ENCODE peak calls at places on chromosomes 11 and 22, in ten cellular contexts. Q is astrocyte of the spinal cord, T is Calu3, K is endothelial cell, B is ovary, N is coronary artery, A is choroid plexus epithelial cell, R is OCI-LY7, O is upper lobe of right lung, H is WTC11. F is an unnamed sample.

GRCh38 chr22:20421507-20421874 is 16.1 kb downstream of the SCARF2 start:
- DNase-seq in Q (no peak), T (no peak), K (no peak), B (no peak), N (no peak), A (no peak), R (no peak), O (peak), H (no peak), F (no peak)

GRCh38 chr11:111870887-111871692 is at the start of gene ALG9:
- DNase-seq in Q (peak), T (peak), K (peak), B (peak), N (peak), A (peak), R (peak), O (peak), H (peak), F (peak)

GRCh38 chr11:133835258-133836075 is 9.8 kb downstream of the SPATA19 start:
- DNase-seq in Q (peak), T (peak), K (peak), B (no peak), N (peak), A (peak), R (peak), O (no peak), H (peak), F (peak)

GRCh38 chr11:130592056-130592455 is 143.6 kb downstream of the ADAMTS15 start:
- DNase-seq in Q (peak), T (no peak), K (no peak), B (no peak), N (no peak), A (no peak), R (no peak), O (no peak), H (no peak), F (peak)

GRCh38 chr11:61256710-61257482 is 15.9 kb downstream of the PGA5 start:
- DNase-seq in Q (no peak), T (no peak), K (no peak), B (no peak), N (no peak), A (no peak), R (no peak), O (no peak), H (no peak), F (no peak)

GRCh38 chr11:85195934-85196333 is 431.2 kb downstream of the DLG2 start:
- DNase-seq in Q (no peak), T (no peak), K (no peak), B (no peak), N (no peak), A (no peak), R (no peak), O (no peak), H (no peak), F (no peak)

GRCh38 chr11:6931146-6931713 is 5.0 kb downstream of the ZNF215 start:
- DNase-seq in Q (no peak), T (no peak), K (no peak), B (no peak), N (no peak), A (peak), R (no peak), O (no peak), H (no peak), F (no peak)

GRCh38 chr11:96390403-96390830 is 604 bp downstream of the JRKL start:
- DNase-seq in Q (no peak), T (no peak), K (no peak), B (no peak), N (no peak), A (peak), R (no peak), O (no peak), H (no peak), F (no peak)

GRCh38 chr11:71936825-71937224 is 8.0 kb downstream of the RNF121 start:
- DNase-seq in Q (peak), T (no peak), K (no peak), B (no peak), N (no peak), A (peak), R (no peak), O (no peak), H (no peak), F (no peak)

GRCh38 chr11:43268161-43268560 is 43.6 kb upstream of the API5 start:
- DNase-seq in Q (no peak), T (no peak), K (no peak), B (no peak), N (no peak), A (no peak), R (no peak), O (no peak), H (no peak), F (no peak)

GRCh38 chr11:115676206-115676605 is 172.0 kb upstream of the CADM1 start:
- DNase-seq in Q (no peak), T (no peak), K (no peak), B (no peak), N (no peak), A (no peak), R (no peak), O (no peak), H (no peak), F (no peak)

GRCh38 chr11:118098996-118099837 is 12.5 kb upstream of the SMIM35 start:
- DNase-seq in Q (no peak), T (no peak), K (no peak), B (peak), N (no peak), A (no peak), R (no peak), O (peak), H (no peak), F (no peak)

GRCh38 chr11:80798189-80798588 is 1357.4 kb upstream of the TENM4 start:
- DNase-seq in Q (no peak), T (no peak), K (no peak), B (no peak), N (no peak), A (no peak), R (no peak), O (no peak), H (no peak), F (no peak)

GRCh38 chr22:48486163-48486957 is 1341.3 kb downstream of the BRD1 start:
- DNase-seq in Q (no peak), T (no peak), K (no peak), B (no peak), N (no peak), A (no peak), R (no peak), O (peak), H (no peak), F (no peak)

GRCh38 chr11:43649501-43649900 is 31.0 kb upstream of the HSD17B12 start:
- DNase-seq in Q (no peak), T (no peak), K (no peak), B (no peak), N (no peak), A (no peak), R (peak), O (no peak), H (no peak), F (no peak)

GRCh38 chr11:16859651-16860050 is 121.2 kb downstream of the C11orf58 start:
- DNase-seq in Q (no peak), T (no peak), K (no peak), B (no peak), N (no peak), A (no peak), R (no peak), O (no peak), H (no peak), F (no peak)

GRCh38 chr11:14842002-14842401 is 50.0 kb downstream of the CYP2R1 start:
- DNase-seq in Q (no peak), T (no peak), K (no peak), B (no peak), N (no peak), A (no peak), R (no peak), O (no peak), H (no peak), F (no peak)

GRCh38 chr11:114291847-114292680 is 4.1 kb upstream of the NNMT start:
- DNase-seq in Q (peak), T (no peak), K (no peak), B (no peak), N (no peak), A (peak), R (no peak), O (no peak), H (no peak), F (peak)

GRCh38 chr22:30469165-30469564 is 2.7 kb downstream of the SEC14L3 start:
- DNase-seq in Q (no peak), T (no peak), K (no peak), B (no peak), N (no peak), A (no peak), R (no peak), O (no peak), H (no peak), F (no peak)

GRCh38 chr11:27705873-27706820 is 5.9 kb upstream of the BDNF start:
- DNase-seq in Q (no peak), T (peak), K (no peak), B (no peak), N (no peak), A (peak), R (peak), O (no peak), H (peak), F (peak)

GRCh38 chr11:104879514-104880190 is 18.6 kb downstream of the CASP12 start:
- DNase-seq in Q (no peak), T (no peak), K (no peak), B (no peak), N (no peak), A (no peak), R (no peak), O (no peak), H (no peak), F (no peak)

GRCh38 chr11:64413417-64413816 is 54.5 kb downstream of the RPS6KA4 start:
- DNase-seq in Q (no peak), T (no peak), K (no peak), B (no peak), N (no peak), A (no peak), R (no peak), O (no peak), H (no peak), F (no peak)

GRCh38 chr22:46779651-46780050 is 17.2 kb downstream of the TBC1D22A start:
- DNase-seq in Q (no peak), T (no peak), K (no peak), B (no peak), N (no peak), A (no peak), R (no peak), O (no peak), H (no peak), F (no peak)

GRCh38 chr11:72085836-72086475 is 5.3 kb downstream of the LRRC51 start:
- DNase-seq in Q (peak), T (no peak), K (no peak), B (no peak), N (no peak), A (no peak), R (no peak), O (no peak), H (no peak), F (no peak)

GRCh38 chr11:47204633-47204989 is 10.2 kb upstream of the DDB2 start:
- DNase-seq in Q (peak), T (no peak), K (no peak), B (no peak), N (no peak), A (peak), R (no peak), O (no peak), H (no peak), F (peak)

GRCh38 chr11:64237484-64237951 is 3.1 kb downstream of the VEGFB start:
- DNase-seq in Q (no peak), T (peak), K (no peak), B (peak), N (no peak), A (no peak), R (no peak), O (peak), H (no peak), F (no peak)

GRCh38 chr11:105177658-105178057 is 38.1 kb upstream of the CARD18 start:
- DNase-seq in Q (peak), T (no peak), K (no peak), B (no peak), N (no peak), A (peak), R (no peak), O (no peak), H (no peak), F (peak)

GRCh38 chr11:128394436-128395089 is 192.8 kb downstream of the ETS1 start:
- DNase-seq in Q (peak), T (no peak), K (no peak), B (peak), N (no peak), A (peak), R (no peak), O (no peak), H (no peak), F (no peak)

GRCh38 chr11:117187007-117187406 is 8.5 kb downstream of the SIDT2 start:
- DNase-seq in Q (no peak), T (no peak), K (no peak), B (peak), N (no peak), A (no peak), R (no peak), O (no peak), H (no peak), F (no peak)

GRCh38 chr11:2531277-2531986 is 86.6 kb downstream of the KCNQ1 start:
- DNase-seq in Q (peak), T (peak), K (peak), B (peak), N (no peak), A (peak), R (peak), O (peak), H (peak), F (peak)

GRCh38 chr11:1770061-1770460 is 6.3 kb upstream of the CTSD start:
- DNase-seq in Q (no peak), T (no peak), K (no peak), B (no peak), N (no peak), A (no peak), R (no peak), O (no peak), H (no peak), F (no peak)

GRCh38 chr11:61627831-61628753 is 47.2 kb upstream of the SYT7 start:
- DNase-seq in Q (peak), T (peak), K (peak), B (peak), N (no peak), A (peak), R (peak), O (peak), H (peak), F (peak)

GRCh38 chr22:22450343-22450839 is 58.2 kb downstream of the ZNF280B start:
- DNase-seq in Q (no peak), T (no peak), K (no peak), B (no peak), N (no peak), A (no peak), R (peak), O (no peak), H (no peak), F (no peak)

GRCh38 chr11:83456075-83456474 is 169.9 kb upstream of the CCDC90B start:
- DNase-seq in Q (no peak), T (no peak), K (no peak), B (no peak), N (no peak), A (no peak), R (no peak), O (no peak), H (peak), F (no peak)

GRCh38 chr11:121416909-121417567 is 35.1 kb upstream of the SORL1 start:
- DNase-seq in Q (peak), T (peak), K (no peak), B (peak), N (peak), A (peak), R (peak), O (peak), H (no peak), F (peak)

GRCh38 chr11:90349741-90350140 is 126.9 kb upstream of the CHORDC1 start:
- DNase-seq in Q (no peak), T (no peak), K (no peak), B (no peak), N (no peak), A (no peak), R (no peak), O (no peak), H (no peak), F (no peak)

GRCh38 chr22:26430600-26430999 is 1.5 kb downstream of the ASPHD2 start:
- DNase-seq in Q (no peak), T (no peak), K (no peak), B (no peak), N (no peak), A (no peak), R (no peak), O (no peak), H (no peak), F (no peak)

GRCh38 chr11:66347425-66348276 is at the start of gene B4GAT1:
- DNase-seq in Q (peak), T (peak), K (peak), B (peak), N (peak), A (peak), R (peak), O (peak), H (peak), F (peak)

GRCh38 chr11:66346476-66347424 is 679 bp downstream of the B4GAT1 start:
- DNase-seq in Q (peak), T (no peak), K (no peak), B (peak), N (no peak), A (no peak), R (no peak), O (no peak), H (no peak), F (no peak)

GRCh38 chr11:66343176-66343575 is 1.7 kb downstream of the BRMS1 start:
- DNase-seq in Q (no peak), T (no peak), K (no peak), B (peak), N (no peak), A (no peak), R (no peak), O (peak), H (no peak), F (no peak)

GRCh38 chr11:66345316-66345649 is 379 bp upstream of the BRMS1 start:
- DNase-seq in Q (no peak), T (no peak), K (no peak), B (no peak), N (no peak), A (no peak), R (no peak), O (no peak), H (no peak), F (no peak)

GRCh38 chr11:66344550-66345315 is at the start of gene BRMS1:
- DNase-seq in Q (peak), T (peak), K (peak), B (peak), N (peak), A (peak), R (peak), O (peak), H (peak), F (peak)
- TF ChIP-seq CTCF in Q (no peak), T (no peak), K (no peak), B (peak), N (no peak), A (peak), R (no peak), O (peak), H (no peak), F (no peak)

GRCh38 chr22:18077639-18078328 is at the start of gene PEX26:
- DNase-seq in Q (peak), T (peak), K (peak), B (peak), N (peak), A (peak), R (peak), O (peak), H (peak), F (peak)
- TF ChIP-seq CTCF in Q (no peak), T (no peak), K (no peak), B (no peak), N (no peak), A (no peak), R (no peak), O (no peak), H (no peak), F (no peak)

GRCh38 chr11:103327721-103328120 is 218.5 kb downstream of the DYNC2H1 start:
- DNase-seq in Q (no peak), T (no peak), K (no peak), B (no peak), N (no peak), A (peak), R (no peak), O (no peak), H (no peak), F (no peak)

GRCh38 chr11:103325686-103326069 is 216.5 kb downstream of the DYNC2H1 start:
- DNase-seq in Q (no peak), T (peak), K (peak), B (no peak), N (no peak), A (no peak), R (no peak), O (no peak), H (peak), F (no peak)

GRCh38 chr11:103322861-103323260 is 213.6 kb downstream of the DYNC2H1 start:
- DNase-seq in Q (no peak), T (no peak), K (no peak), B (no peak), N (no peak), A (peak), R (no peak), O (no peak), H (no peak), F (no peak)

DNA sequence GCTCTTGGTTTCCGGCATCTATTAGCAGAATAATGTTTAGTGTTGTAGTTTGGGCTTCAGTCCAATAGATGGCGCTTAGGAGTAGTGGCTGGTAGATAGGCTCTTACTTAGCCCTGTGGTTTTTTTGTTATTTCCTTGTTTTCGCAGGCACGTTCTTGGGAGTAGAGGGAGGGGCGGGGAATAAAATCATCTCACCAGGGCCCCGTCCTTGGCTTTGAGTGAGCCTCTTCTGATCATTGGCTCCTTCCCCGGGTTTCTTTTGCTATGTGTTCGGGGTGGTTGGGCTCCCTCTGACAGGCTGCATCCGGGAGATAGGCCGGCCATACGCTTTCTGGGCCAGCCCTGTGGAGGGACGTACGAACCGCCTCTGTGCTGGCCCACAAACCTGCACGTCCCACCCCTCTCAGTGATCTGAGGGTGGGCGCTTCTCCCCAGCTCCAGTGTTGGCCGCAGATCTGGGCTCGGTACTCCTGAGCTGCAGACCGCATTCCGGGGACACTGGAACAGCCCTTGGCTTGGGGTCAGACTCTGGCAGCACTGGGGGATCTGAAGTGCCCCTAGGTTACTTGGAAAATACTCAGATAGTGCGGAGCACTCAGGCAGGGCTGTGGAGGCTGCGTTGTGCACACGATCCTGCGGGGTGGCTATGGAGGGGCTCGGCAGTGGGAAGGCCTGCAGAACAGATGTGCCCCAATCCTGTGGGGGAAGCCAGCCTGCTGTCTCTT is 217.0 kb downstream of the DYNC2H1 start:
- DNase-seq in Q (peak), T (peak), K (peak), B (no peak), N (no peak), A (peak), R (peak), O (no peak), H (peak), F (peak)
- TF ChIP-seq CTCF in Q (peak), T (peak), K (peak), B (no peak), N (no peak), A (peak), R (peak), O (peak), H (peak), F (peak)

GRCh38 chr11:605286-606129 is 10.2 kb downstream of the IRF7 start:
- DNase-seq in Q (no peak), T (no peak), K (no peak), B (peak), N (no peak), A (no peak), R (no peak), O (no peak), H (no peak), F (no peak)

GRCh38 chr11:608751-609354 is 6.9 kb downstream of the IRF7 start:
- DNase-seq in Q (no peak), T (no peak), K (no peak), B (peak), N (no peak), A (no peak), R (no peak), O (peak), H (no peak), F (no peak)

GRCh38 chr11:607020-607780 is 8.6 kb downstream of the IRF7 start:
- DNase-seq in Q (no peak), T (no peak), K (no peak), B (peak), N (no peak), A (no peak), R (no peak), O (no peak), H (no peak), F (no peak)

GRCh38 chr11:607971-608659 is 7.6 kb downstream of the IRF7 start:
- DNase-seq in Q (no peak), T (no peak), K (no peak), B (no peak), N (no peak), A (no peak), R (no peak), O (peak), H (no peak), F (no peak)

GRCh38 chr11:606245-606644 is 9.5 kb downstream of the IRF7 start:
- DNase-seq in Q (peak), T (no peak), K (no peak), B (peak), N (no peak), A (peak), R (no peak), O (peak), H (no peak), F (peak)
- TF ChIP-seq CTCF in Q (no peak), T (no peak), K (no peak), B (no peak), N (no peak), A (no peak), R (no peak), O (no peak), H (no peak), F (no peak)

GRCh38 chr11:63020671-63021255 is 5.1 kb upstream of the SLC22A8 start:
- DNase-seq in Q (no peak), T (peak), K (peak), B (no peak), N (no peak), A (no peak), R (no peak), O (no peak), H (peak), F (peak)
- TF ChIP-seq CTCF in Q (peak), T (peak), K (peak), B (no peak), N (no peak), A (peak), R (peak), O (peak), H (peak), F (peak)

F was measured in MCF 10A.